ENCODE peak calls at places on chromosomes 4 and X, in four cellular contexts. One of them, this sample, is unnamed. For H3K36me3, the result is how much of the 10 kb centered on the place peaks cover.

GRCh38 chr4:100288167-100288566 is 97.9 kb upstream of the DDIT4L start:
- DNase-seq in right atrium auricular region: no peak
- DNase-seq in thoracic aorta: no peak
- DNase-seq in CD4-positive, CD25-positive, alpha-beta regulatory T cell: no peak
- DNase-seq in this sample: no peak

GRCh38 chr4:184420881-184421416 is 53.4 kb downstream of the IRF2 start:
- DNase-seq in right atrium auricular region: no peak
- DNase-seq in thoracic aorta: no peak
- DNase-seq in CD4-positive, CD25-positive, alpha-beta regulatory T cell: no peak
- DNase-seq in this sample: no peak

GRCh38 chrX:68654693-68655092 is 7.2 kb downstream of the STARD8 start:
- DNase-seq in right atrium auricular region: no peak
- DNase-seq in thoracic aorta: no peak
- DNase-seq in CD4-positive, CD25-positive, alpha-beta regulatory T cell: no peak
- DNase-seq in this sample: no peak

GRCh38 chrX:112521658-112522057 is 158.1 kb downstream of the LHFPL1 start:
- DNase-seq in right atrium auricular region: no peak
- DNase-seq in thoracic aorta: no peak
- DNase-seq in CD4-positive, CD25-positive, alpha-beta regulatory T cell: no peak
- DNase-seq in this sample: no peak

GRCh38 chrX:84469226-84469625 is 33.0 kb downstream of the HDX start:
- DNase-seq in right atrium auricular region: no peak
- DNase-seq in thoracic aorta: no peak
- DNase-seq in CD4-positive, CD25-positive, alpha-beta regulatory T cell: no peak
- DNase-seq in this sample: no peak

GRCh38 chrX:120697053-120697452 is 67.2 kb upstream of the C1GALT1C1 start:
- DNase-seq in right atrium auricular region: no peak
- DNase-seq in thoracic aorta: no peak
- DNase-seq in CD4-positive, CD25-positive, alpha-beta regulatory T cell: peak
- DNase-seq in this sample: no peak

GRCh38 chr4:82124365-82124764 is 249.4 kb downstream of the HNRNPD start:
- DNase-seq in right atrium auricular region: no peak
- DNase-seq in thoracic aorta: no peak
- DNase-seq in CD4-positive, CD25-positive, alpha-beta regulatory T cell: no peak
- DNase-seq in this sample: no peak

GRCh38 chrX:78796916-78797315 is 49.4 kb downstream of the LPAR4 start:
- DNase-seq in right atrium auricular region: no peak
- DNase-seq in thoracic aorta: no peak
- DNase-seq in CD4-positive, CD25-positive, alpha-beta regulatory T cell: no peak
- DNase-seq in this sample: no peak

GRCh38 chr4:27318740-27319139 is 458.1 kb downstream of the STIM2 start:
- DNase-seq in right atrium auricular region: no peak
- DNase-seq in thoracic aorta: no peak
- DNase-seq in CD4-positive, CD25-positive, alpha-beta regulatory T cell: no peak
- DNase-seq in this sample: peak

GRCh38 chrX:46637937-46638336 is 64.4 kb downstream of the CHST7 start:
- DNase-seq in right atrium auricular region: no peak
- DNase-seq in thoracic aorta: no peak
- DNase-seq in CD4-positive, CD25-positive, alpha-beta regulatory T cell: no peak
- DNase-seq in this sample: no peak

GRCh38 chr4:5143940-5144339 is 92.7 kb downstream of the STK32B start:
- DNase-seq in right atrium auricular region: no peak
- DNase-seq in thoracic aorta: no peak
- DNase-seq in CD4-positive, CD25-positive, alpha-beta regulatory T cell: no peak
- DNase-seq in this sample: no peak

GRCh38 chr4:184528713-184529112 is 54.4 kb upstream of the IRF2 start:
- DNase-seq in right atrium auricular region: no peak
- DNase-seq in thoracic aorta: no peak
- DNase-seq in CD4-positive, CD25-positive, alpha-beta regulatory T cell: no peak
- DNase-seq in this sample: no peak

GRCh38 chrX:115892056-115892708 is 278.4 kb upstream of the AGTR2 start:
- DNase-seq in right atrium auricular region: no peak
- DNase-seq in thoracic aorta: no peak
- DNase-seq in CD4-positive, CD25-positive, alpha-beta regulatory T cell: no peak
- DNase-seq in this sample: no peak

GRCh38 chr4:172982151-172982590 is 186.4 kb upstream of the GALNT7 start:
- DNase-seq in right atrium auricular region: no peak
- DNase-seq in thoracic aorta: peak
- DNase-seq in CD4-positive, CD25-positive, alpha-beta regulatory T cell: peak
- DNase-seq in this sample: no peak

GRCh38 chr4:113050361-113050760 is 908 bp downstream of the ANK2 start:
- DNase-seq in right atrium auricular region: no peak
- DNase-seq in thoracic aorta: no peak
- DNase-seq in CD4-positive, CD25-positive, alpha-beta regulatory T cell: no peak
- DNase-seq in this sample: no peak

GRCh38 chr4:175891863-175892262 is 79.8 kb upstream of the GPM6A start:
- DNase-seq in right atrium auricular region: no peak
- DNase-seq in thoracic aorta: no peak
- DNase-seq in CD4-positive, CD25-positive, alpha-beta regulatory T cell: no peak
- DNase-seq in this sample: no peak

GRCh38 chr4:123398151-123398802 is 1.7 kb downstream of the SPRY1 start:
- DNase-seq in right atrium auricular region: no peak
- DNase-seq in thoracic aorta: no peak
- DNase-seq in CD4-positive, CD25-positive, alpha-beta regulatory T cell: peak
- DNase-seq in this sample: peak

GRCh38 chrX:54808109-54808604 is 612 bp downstream of the MAGED2 start:
- DNase-seq in right atrium auricular region: no peak
- DNase-seq in thoracic aorta: no peak
- DNase-seq in CD4-positive, CD25-positive, alpha-beta regulatory T cell: no peak
- DNase-seq in this sample: peak

GRCh38 chr4:150235317-150235716 is 157.1 kb downstream of the DCLK2 start:
- DNase-seq in right atrium auricular region: no peak
- DNase-seq in thoracic aorta: no peak
- DNase-seq in CD4-positive, CD25-positive, alpha-beta regulatory T cell: no peak
- DNase-seq in this sample: no peak

GRCh38 chr4:96097040-96097607 is 257.2 kb downstream of the PDHA2 start:
- DNase-seq in right atrium auricular region: no peak
- DNase-seq in thoracic aorta: no peak
- DNase-seq in CD4-positive, CD25-positive, alpha-beta regulatory T cell: no peak
- DNase-seq in this sample: no peak

GRCh38 chr4:94758141-94758699 is 465 bp downstream of the BMPR1B start:
- DNase-seq in right atrium auricular region: no peak
- DNase-seq in thoracic aorta: no peak
- DNase-seq in CD4-positive, CD25-positive, alpha-beta regulatory T cell: no peak
- DNase-seq in this sample: peak

GRCh38 chr4:107757860-107758476 is 37.9 kb upstream of the PAPSS1 start:
- DNase-seq in right atrium auricular region: no peak
- DNase-seq in thoracic aorta: no peak
- DNase-seq in CD4-positive, CD25-positive, alpha-beta regulatory T cell: peak
- DNase-seq in this sample: no peak
- H3K36me3 ChIP-seq in right atrium auricular region: under half
- H3K36me3 ChIP-seq in thoracic aorta: under half
- H3K36me3 ChIP-seq in CD4-positive, CD25-positive, alpha-beta regulatory T cell: under half
- H3K36me3 ChIP-seq in this sample: under half

GRCh38 chr4:3863841-3864734 is 97.9 kb downstream of the ADRA2C start:
- DNase-seq in right atrium auricular region: no peak
- DNase-seq in thoracic aorta: no peak
- DNase-seq in CD4-positive, CD25-positive, alpha-beta regulatory T cell: no peak
- DNase-seq in this sample: no peak
- H3K27ac ChIP-seq in right atrium auricular region: no peak
- H3K27ac ChIP-seq in thoracic aorta: no peak
- H3K27ac ChIP-seq in CD4-positive, CD25-positive, alpha-beta regulatory T cell: no peak
- H3K27ac ChIP-seq in this sample: no peak

GRCh38 chr4:56927196-56927595 is 19.5 kb downstream of the REST start:
- DNase-seq in right atrium auricular region: no peak
- DNase-seq in thoracic aorta: no peak
- DNase-seq in CD4-positive, CD25-positive, alpha-beta regulatory T cell: no peak
- DNase-seq in this sample: no peak

GRCh38 chr4:56931924-56932323 is 24.2 kb downstream of the REST start:
- DNase-seq in right atrium auricular region: no peak
- DNase-seq in thoracic aorta: no peak
- DNase-seq in CD4-positive, CD25-positive, alpha-beta regulatory T cell: no peak
- DNase-seq in this sample: no peak

GRCh38 chr4:56930638-56931037 is 22.9 kb downstream of the REST start:
- DNase-seq in right atrium auricular region: no peak
- DNase-seq in thoracic aorta: no peak
- DNase-seq in CD4-positive, CD25-positive, alpha-beta regulatory T cell: no peak
- DNase-seq in this sample: no peak
- H3K36me3 ChIP-seq in right atrium auricular region: under half
- H3K36me3 ChIP-seq in thoracic aorta: under half
- H3K36me3 ChIP-seq in CD4-positive, CD25-positive, alpha-beta regulatory T cell: under half
- H3K36me3 ChIP-seq in this sample: under half

DNA sequence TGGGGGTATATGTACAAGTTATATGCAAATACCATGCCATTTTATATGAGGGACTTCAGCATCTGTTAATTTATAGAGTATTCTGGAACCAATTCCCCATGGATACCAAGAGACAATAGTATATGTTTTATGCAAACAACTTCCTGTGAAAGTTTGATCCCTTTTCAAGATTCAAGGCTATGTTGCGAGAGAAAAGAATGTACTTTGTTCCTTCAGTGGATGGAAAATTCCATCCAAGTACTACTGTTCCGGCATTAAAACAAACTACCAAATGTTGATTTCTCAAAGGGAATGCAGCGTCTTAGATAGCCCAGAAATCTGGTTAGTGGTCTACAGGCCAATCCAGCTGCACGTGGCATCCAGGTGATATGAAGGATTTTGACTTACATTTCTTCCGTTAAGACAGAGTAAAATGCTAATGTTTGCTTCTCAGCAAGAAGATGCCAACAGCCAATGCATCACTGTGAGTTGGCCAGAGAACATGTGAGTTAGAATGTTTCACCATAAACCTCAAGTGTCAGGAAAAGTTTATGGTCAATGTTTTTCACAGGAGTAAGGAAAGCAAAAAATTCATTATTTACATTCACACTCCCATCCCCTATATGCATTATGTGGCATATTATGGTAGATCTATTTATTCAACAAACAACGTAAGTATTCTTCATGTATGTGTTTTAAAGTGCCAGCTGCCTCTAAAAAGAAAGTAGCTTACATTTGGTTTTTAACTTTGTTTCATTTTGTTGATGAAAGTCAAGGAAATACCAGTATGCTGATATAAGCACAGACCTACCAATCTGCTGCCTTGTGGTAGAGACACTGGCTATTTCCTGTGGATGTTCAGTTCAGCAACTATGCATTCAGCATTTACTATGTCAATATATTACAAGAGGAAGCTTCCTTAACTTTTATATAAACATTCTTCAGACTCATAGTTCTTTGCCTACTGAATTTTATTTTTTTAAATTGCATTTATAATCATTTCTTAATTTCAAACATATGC is 44.4 kb downstream of the METTL14 start:
- DNase-seq in right atrium auricular region: no peak
- DNase-seq in thoracic aorta: no peak
- DNase-seq in CD4-positive, CD25-positive, alpha-beta regulatory T cell: peak
- DNase-seq in this sample: no peak
- H3K27ac ChIP-seq in right atrium auricular region: no peak
- H3K27ac ChIP-seq in thoracic aorta: no peak
- H3K27ac ChIP-seq in CD4-positive, CD25-positive, alpha-beta regulatory T cell: peak
- H3K27ac ChIP-seq in this sample: no peak

DNA sequence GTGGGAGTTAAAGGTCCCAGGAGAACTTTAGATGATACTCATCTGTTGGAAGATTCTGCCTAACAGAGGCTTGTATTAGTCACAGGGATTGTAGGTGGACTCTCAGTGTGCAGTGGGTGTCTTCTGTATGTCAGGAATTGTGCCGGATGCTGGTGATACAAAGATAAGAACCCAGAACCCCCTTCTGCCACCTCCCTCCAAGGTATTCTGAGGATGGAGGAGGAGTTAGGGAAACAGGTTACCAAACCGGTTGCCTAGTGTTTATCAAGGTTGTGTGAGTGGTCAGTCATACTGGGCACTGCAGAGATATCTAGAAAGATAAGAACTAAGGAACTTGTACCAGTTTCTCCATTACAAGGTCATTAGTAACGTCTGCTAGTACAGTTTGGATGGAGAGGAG is 61.6 kb downstream of the PTTG2 start:
- DNase-seq in right atrium auricular region: no peak
- DNase-seq in thoracic aorta: no peak
- DNase-seq in CD4-positive, CD25-positive, alpha-beta regulatory T cell: no peak
- DNase-seq in this sample: no peak
- H3K36me3 ChIP-seq in right atrium auricular region: under half
- H3K36me3 ChIP-seq in thoracic aorta: under half
- H3K36me3 ChIP-seq in CD4-positive, CD25-positive, alpha-beta regulatory T cell: under half
- H3K36me3 ChIP-seq in this sample: under half

DNA sequence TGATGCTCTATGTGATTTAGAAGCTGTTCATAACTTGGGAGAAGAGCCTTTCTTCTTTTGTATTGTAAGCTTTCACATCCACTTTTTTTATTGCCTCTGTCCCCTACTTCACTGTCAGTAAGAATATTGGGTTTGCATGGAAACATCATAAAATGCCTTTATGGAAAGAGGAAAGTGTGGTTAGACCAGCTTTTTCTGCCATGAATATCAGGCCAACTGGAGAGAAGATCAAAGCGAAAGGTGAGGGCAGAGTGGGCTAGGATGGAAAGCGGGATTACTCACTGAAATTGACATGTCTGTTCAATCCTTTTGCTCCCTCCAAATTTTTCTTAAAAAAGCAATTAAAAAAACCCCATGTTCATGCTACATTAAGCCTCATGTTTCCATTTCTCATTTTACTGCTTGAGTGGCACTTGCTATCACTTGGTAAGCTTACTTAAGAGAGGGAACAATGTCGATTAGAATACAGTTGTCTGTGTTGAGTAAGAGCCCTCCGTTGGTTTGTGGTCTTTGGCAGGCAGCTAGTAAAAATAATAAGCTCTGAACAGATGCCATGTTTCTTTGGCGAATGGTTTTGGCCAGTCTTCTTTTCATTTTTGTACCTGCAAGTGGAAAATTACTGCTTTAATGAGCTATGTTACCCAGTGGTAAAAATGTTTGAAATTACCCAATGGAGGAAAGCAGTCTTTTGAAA is 35.9 kb downstream of the SUPT20HL1 start:
- DNase-seq in right atrium auricular region: no peak
- DNase-seq in thoracic aorta: no peak
- DNase-seq in CD4-positive, CD25-positive, alpha-beta regulatory T cell: no peak
- DNase-seq in this sample: peak
- H3K27ac ChIP-seq in right atrium auricular region: peak
- H3K27ac ChIP-seq in thoracic aorta: peak
- H3K27ac ChIP-seq in CD4-positive, CD25-positive, alpha-beta regulatory T cell: no peak
- H3K27ac ChIP-seq in this sample: peak

GRCh38 chr4:75786526-75786925 is 62.1 kb downstream of the USO1 start:
- DNase-seq in right atrium auricular region: no peak
- DNase-seq in thoracic aorta: no peak
- DNase-seq in CD4-positive, CD25-positive, alpha-beta regulatory T cell: no peak
- DNase-seq in this sample: no peak

GRCh38 chr4:75781328-75781727 is 57.0 kb downstream of the USO1 start:
- DNase-seq in right atrium auricular region: no peak
- DNase-seq in thoracic aorta: no peak
- DNase-seq in CD4-positive, CD25-positive, alpha-beta regulatory T cell: no peak
- DNase-seq in this sample: no peak

GRCh38 chr4:75790024-75790423 is 65.6 kb downstream of the USO1 start:
- DNase-seq in right atrium auricular region: no peak
- DNase-seq in thoracic aorta: no peak
- DNase-seq in CD4-positive, CD25-positive, alpha-beta regulatory T cell: no peak
- DNase-seq in this sample: no peak

GRCh38 chr4:75786938-75787337 is 62.6 kb downstream of the USO1 start:
- DNase-seq in right atrium auricular region: no peak
- DNase-seq in thoracic aorta: no peak
- DNase-seq in CD4-positive, CD25-positive, alpha-beta regulatory T cell: no peak
- DNase-seq in this sample: no peak
- H3K36me3 ChIP-seq in right atrium auricular region: half or more
- H3K36me3 ChIP-seq in thoracic aorta: under half
- H3K36me3 ChIP-seq in CD4-positive, CD25-positive, alpha-beta regulatory T cell: half or more
- H3K36me3 ChIP-seq in this sample: under half

This sample was measured in body of pancreas.